ENCODE peak calls at places on chromosomes 1 and 21, in ten cellular contexts. P is NCI-H345; T is K562; Z is Peyer's patch; V is ACHN; R is activated T-cell treated with anti-CD3 and anti-CD28 coated beads, Interleukin-2, amount 50 U/mL, for 72 hours; F is foreskin fibroblast; Y is activated B cell treated with CpG ODN at 0.5 μM for 24 hours; H is stimulated activated naive CD4-positive, alpha-beta T cell; L is NCI-H774. X is an unnamed sample.

GRCh38 chr1:52955129-52955970 is 28.3 kb downstream of the SCP2 start:
- DNase-seq in Z (no peak), P (no peak), L (no peak), Y (no peak), F (peak; percentile 75), T (no peak), V (peak; percentile 81), H (no peak), R (no peak), X (no peak)

GRCh38 chr1:193524616-193525015 is 338.2 kb upstream of the B3GALT2 start:
- DNase-seq in R (no peak), L (no peak), F (no peak), T (no peak), Z (no peak), H (no peak), V (no peak), P (no peak), Y (no peak), X (no peak)

GRCh38 chr1:35864813-35865212 is 18.2 kb upstream of the AGO1 start:
- DNase-seq in R (no peak), V (no peak), P (no peak), Z (no peak), L (no peak), H (no peak), Y (no peak), T (no peak), F (no peak), X (no peak)

GRCh38 chr1:18943914-18944572 is 12.4 kb downstream of the IFFO2 start:
- DNase-seq in Y (no peak), F (no peak), P (no peak), V (no peak), H (no peak), T (no peak), R (no peak), Z (no peak), L (no peak), X (no peak)

GRCh38 chr1:213070399-213070798 is 19.4 kb downstream of the RPS6KC1 start:
- DNase-seq in F (peak; percentile 50), V (peak; percentile 65), Z (no peak), R (peak; percentile 23), Y (no peak), H (no peak), P (no peak), T (no peak), L (peak; percentile 63), X (peak; percentile 46)

GRCh38 chr1:20753589-20753988 is 21.1 kb upstream of the SH2D5 start:
- DNase-seq in Z (no peak), L (no peak), Y (no peak), T (no peak), H (no peak), P (no peak), V (no peak), R (no peak), F (no peak), X (no peak)

GRCh38 chr1:200901350-200901749 is 6.7 kb downstream of the INAVA start:
- DNase-seq in L (no peak), T (no peak), R (no peak), Y (no peak), P (no peak), H (no peak), V (no peak), F (no peak), Z (no peak), X (no peak)

GRCh38 chr1:183622884-183623785 is 12.4 kb downstream of the ARPC5 start:
- DNase-seq in F (peak; percentile 55), T (peak; percentile 58), R (peak; percentile 40), P (peak; percentile 30), V (peak; percentile 82), Z (peak; percentile 77), Y (peak; percentile 20), L (peak; percentile 35), H (peak; percentile 23), X (peak; percentile 50)

GRCh38 chr1:168053681-168054080 is 83.0 kb downstream of the GPR161 start:
- DNase-seq in P (no peak), L (no peak), H (no peak), T (no peak), Y (no peak), F (no peak), Z (no peak), R (no peak), V (no peak), X (no peak)

GRCh38 chr1:61452354-61452990 is 272.5 kb downstream of the TM2D1 start:
- DNase-seq in V (peak; percentile 2), R (peak; percentile 1), P (no peak), Z (no peak), L (no peak), F (no peak), T (no peak), H (no peak), Y (no peak), X (no peak)

GRCh38 chr1:79044974-79045650 is 38.6 kb upstream of the ADGRL4 start:
- DNase-seq in Z (no peak), T (no peak), R (no peak), V (no peak), P (no peak), L (no peak), Y (no peak), H (no peak), F (no peak), X (no peak)

GRCh38 chr1:218164930-218165686 is 120.0 kb upstream of the RRP15 start:
- DNase-seq in L (peak; percentile 61), R (peak; percentile 8), Z (peak; percentile 46), P (peak; percentile 48), H (no peak), T (no peak), V (peak; percentile 24), F (peak; percentile 10), Y (peak; percentile 19), X (no peak)

GRCh38 chr1:57307382-57307781 is 116.5 kb downstream of the DAB1 start:
- DNase-seq in Z (peak; percentile 78), V (no peak), H (peak; percentile 38), Y (no peak), L (no peak), P (no peak), R (peak; percentile 48), T (peak; percentile 74), F (no peak), X (no peak)

GRCh38 chr1:150165622-150166612 is 16.2 kb downstream of the PLEKHO1 start:
- DNase-seq in P (peak; percentile 24), Y (peak; percentile 49), F (no peak), L (peak; percentile 3), V (peak; percentile 57), H (peak; percentile 44), T (peak; percentile 75), Z (peak; percentile 84), R (peak; percentile 50), X (peak; percentile 53)

GRCh38 chr21:32753818-32754610 is 17.5 kb downstream of the PAXBP1 start:
- DNase-seq in H (no peak), R (no peak), Z (no peak), P (no peak), T (no peak), Y (no peak), F (no peak), L (no peak), V (no peak), X (no peak)

GRCh38 chr1:156119503-156120209 is 5.1 kb downstream of the LMNA start:
- DNase-seq in R (no peak), T (peak; percentile 73), Z (peak; percentile 75), L (no peak), V (peak; percentile 66), P (no peak), Y (no peak), F (peak; percentile 70), H (no peak), X (no peak)

GRCh38 chr1:223662943-223663342 is 2.6 kb downstream of the CAPN8 start:
- DNase-seq in Y (no peak), F (no peak), P (no peak), R (no peak), V (no peak), L (no peak), H (no peak), T (no peak), Z (no peak), X (no peak)

GRCh38 chr1:65108025-65108692 is 39.8 kb upstream of the AK4 start:
- DNase-seq in Z (peak; percentile 52), R (no peak), Y (no peak), T (no peak), H (no peak), L (peak; percentile 84), V (no peak), P (peak; percentile 80), F (no peak), X (peak; percentile 32)

GRCh38 chr1:45880930-45881329 is 77.5 kb downstream of the MAST2 start:
- DNase-seq in Z (no peak), F (no peak), H (no peak), V (no peak), L (no peak), Y (no peak), R (no peak), T (no peak), P (no peak), X (no peak)

GRCh38 chr1:80673935-80674597 is 1126.7 kb upstream of the ADGRL2 start:
- DNase-seq in L (no peak), T (no peak), Z (no peak), Y (no peak), V (no peak), H (no peak), F (no peak), P (no peak), R (no peak), X (no peak)